ENCODE peak calls at places on chromosomes 4 and X, in five cellular contexts. G is activated gamma-delta T cell treated with Interleukin-2 at 50 U/mL for 16 hours, V is putamen, Y is Calu3, Q is NCI-H510A treated with DMSO at 0.1 percent for 48 hours. C is an unnamed sample.

GRCh38 chr4:152273343-152273742 is 262.5 kb downstream of the FBXW7 start:
- DNase-seq in G (no peak), V (no peak), Y (no peak), Q (no peak), C (no peak)

GRCh38 chr4:97646997-97647396 is 496.3 kb downstream of the STPG2 start:
- DNase-seq in G (no peak), V (no peak), Y (no peak), Q (no peak), C (no peak)

GRCh38 chr4:121256887-121257426 is 92.8 kb upstream of the TNIP3 start:
- DNase-seq in G (no peak), V (no peak), Y (no peak), Q (no peak), C (no peak)

GRCh38 chr4:38667005-38667771 is 3.2 kb downstream of the KLF3 start:
- DNase-seq in G (peak; percentile 61), V (peak; percentile 86), Y (peak; percentile 79), Q (peak; percentile 68), C (peak; percentile 72)

GRCh38 chr4:137203601-137204000 is 328.7 kb downstream of the PCDH18 start:
- DNase-seq in G (no peak), V (no peak), Y (no peak), Q (no peak), C (no peak)

GRCh38 chr4:88759039-88759631 is 61.5 kb upstream of the NAP1L5 start:
- DNase-seq in G (no peak), V (no peak), Y (no peak), Q (no peak), C (peak; percentile 59)

GRCh38 chrX:53354669-53355068 is 67.8 kb downstream of the SMC1A start:
- DNase-seq in G (no peak), V (no peak), Y (no peak), Q (no peak), C (no peak)

GRCh38 chr4:156251373-156252065 is 297.9 kb upstream of the CTSO start:
- DNase-seq in G (no peak), V (no peak), Y (no peak), Q (no peak), C (no peak)

GRCh38 chr4:141768954-141769353 is 132.6 kb downstream of the IL15 start:
- DNase-seq in G (no peak), V (no peak), Y (no peak), Q (no peak), C (no peak)

GRCh38 chr4:57981123-57981522 is 870.9 kb upstream of the IGFBP7 start:
- DNase-seq in G (no peak), V (no peak), Y (no peak), Q (no peak), C (no peak)

GRCh38 chr4:83552085-83552484 is 16.2 kb downstream of the GPAT3 start:
- DNase-seq in G (no peak), V (no peak), Y (no peak), Q (no peak), C (no peak)

GRCh38 chrX:41332408-41332987 is 1.5 kb upstream of the DDX3X start:
- DNase-seq in G (no peak), V (peak; percentile 13), Y (no peak), Q (peak; percentile 18), C (peak; percentile 51)

GRCh38 chr4:3304831-3305609 is 12.2 kb downstream of the RGS12 start:
- DNase-seq in G (no peak), V (peak; percentile 38), Y (no peak), Q (no peak), C (peak; percentile 30)

GRCh38 chr4:29046166-29046565 is 1674.0 kb upstream of the PCDH7 start:
- DNase-seq in G (no peak), V (peak; percentile 87), Y (no peak), Q (no peak), C (no peak)

GRCh38 chr4:109078724-109079123 is 223.7 kb downstream of the COL25A1 start:
- DNase-seq in G (no peak), V (no peak), Y (peak; percentile 1), Q (no peak), C (no peak)

GRCh38 chr4:3514221-3514780 is 17.9 kb downstream of the LRPAP1 start:
- DNase-seq in G (no peak), V (no peak), Y (no peak), Q (no peak), C (no peak)

GRCh38 chrX:41241962-41242361 is 92.0 kb upstream of the DDX3X start:
- DNase-seq in G (no peak), V (no peak), Y (no peak), Q (no peak), C (no peak)

GRCh38 chr4:83780334-83780733 is 244.4 kb downstream of the GPAT3 start:
- DNase-seq in G (no peak), V (no peak), Y (no peak), Q (no peak), C (no peak)

GRCh38 chr4:127048371-127049085 is 584.2 kb upstream of the INTU start:
- DNase-seq in G (no peak), V (no peak), Y (no peak), Q (no peak), C (no peak)

GRCh38 chr4:110815950-110816349 is 193.1 kb upstream of the PITX2 start:
- DNase-seq in G (no peak), V (no peak), Y (no peak), Q (no peak), C (no peak)

GRCh38 chr4:10640535-10641159 is 43.9 kb downstream of the CLNK start:
- DNase-seq in G (no peak), V (peak; percentile 26), Y (no peak), Q (peak; percentile 74), C (no peak)

C was measured in NCI-H1092 treated with DMSO at 0.1 percent for 48 hours.